ENCODE peak calls at places on chromosomes 5 and 9, in nine cellular contexts. N, B, M, R, Y, L, E, O and C are unnamed samples.

GRCh38 chr5:113246371-113246870 is 188.4 kb downstream of the TSSK1B start:
- DNase-seq in L (no peak), Y (no peak), B (no peak), R (no peak), O (no peak), M (no peak), N (peak; percentile 19), E (no peak), C (no peak)

GRCh38 chr5:72355706-72356299 is 35.6 kb downstream of the PTCD2 start:
- DNase-seq in R (no peak), O (peak; percentile 31), L (no peak), E (no peak), M (no peak), N (peak; percentile 69), B (no peak), Y (no peak), C (peak; percentile 20)

GRCh38 chr5:139134906-139135305 is 63.3 kb downstream of the SIL1 start:
- DNase-seq in N (no peak), R (no peak), Y (no peak), L (no peak), E (no peak), O (no peak), M (no peak), B (no peak), C (no peak)

GRCh38 chr5:147688965-147689364 is 93.6 kb downstream of the JAKMIP2 start:
- DNase-seq in E (no peak), L (no peak), B (no peak), Y (no peak), N (peak; percentile 2), M (no peak), R (no peak), O (no peak), C (peak; percentile 51)

GRCh38 chr5:79829260-79829659 is 139.6 kb downstream of the CMYA5 start:
- DNase-seq in E (no peak), Y (no peak), M (no peak), R (no peak), B (no peak), N (peak; percentile 16), O (peak; percentile 43), L (no peak), C (no peak)

GRCh38 chr9:123401879-123402513 is 46.0 kb downstream of the CRB2 start:
- DNase-seq in E (no peak), M (no peak), R (peak; percentile 47), O (peak; percentile 60), B (no peak), L (no peak), Y (no peak), N (peak; percentile 55), C (peak; percentile 15)

GRCh38 chr5:139711852-139712171 is 63.7 kb downstream of the CXXC5 start:
- DNase-seq in E (no peak), B (peak; percentile 29), N (no peak), M (no peak), O (peak; percentile 39), R (peak; percentile 40), L (no peak), Y (no peak), C (no peak)

GRCh38 chr5:156391139-156391538 is 64.2 kb downstream of the SGCD start:
- DNase-seq in R (no peak), L (no peak), E (no peak), M (no peak), Y (no peak), B (no peak), N (no peak), O (no peak), C (no peak)

GRCh38 chr5:1545798-1546355 is 22.1 kb upstream of the LPCAT1 start:
- DNase-seq in O (no peak), N (no peak), Y (no peak), R (peak; percentile 20), M (no peak), E (no peak), B (no peak), L (no peak), C (no peak)

GRCh38 chr5:11560915-11561697 is 343.1 kb downstream of the CTNND2 start:
- DNase-seq in N (no peak), L (no peak), B (no peak), O (no peak), E (no peak), R (no peak), Y (no peak), M (no peak), C (no peak)

GRCh38 chr5:137615171-137615775 is 116.1 kb upstream of the SPOCK1 start:
- DNase-seq in B (no peak), R (no peak), N (no peak), L (no peak), E (no peak), M (peak; percentile 60), Y (no peak), O (no peak), C (no peak)

GRCh38 chr5:108557686-108558085 is 175.8 kb upstream of the FBXL17 start:
- DNase-seq in N (no peak), M (no peak), R (no peak), O (no peak), E (no peak), L (no peak), Y (no peak), B (no peak), C (no peak)

GRCh38 chr9:72844440-72844768 is 108.4 kb downstream of the ALDH1A1 start:
- DNase-seq in N (no peak), R (no peak), E (no peak), B (no peak), L (no peak), M (no peak), O (no peak), Y (no peak), C (no peak)

GRCh38 chr5:42612997-42613396 is 143.6 kb upstream of the CCDC152 start:
- DNase-seq in B (no peak), E (no peak), L (no peak), R (no peak), Y (no peak), N (no peak), M (no peak), O (no peak), C (no peak)

GRCh38 chr9:14645648-14646047 is 47.6 kb downstream of the ZDHHC21 start:
- DNase-seq in E (no peak), N (peak; percentile 61), O (no peak), M (no peak), R (no peak), B (no peak), Y (no peak), L (no peak), C (no peak)

GRCh38 chr5:113204525-113205161 is 228.0 kb downstream of the DCP2 start:
- DNase-seq in L (no peak), R (no peak), N (peak; percentile 43), Y (no peak), M (no peak), B (no peak), E (no peak), O (no peak), C (no peak)

GRCh38 chr5:82513739-82514138 is 235.6 kb upstream of the RPS23 start:
- DNase-seq in Y (no peak), R (no peak), M (no peak), B (no peak), O (no peak), L (no peak), N (no peak), E (no peak), C (no peak)

GRCh38 chr5:98433673-98434072 is 339.8 kb upstream of the RGMB start:
- DNase-seq in E (no peak), M (no peak), Y (no peak), B (no peak), L (no peak), R (no peak), N (no peak), O (no peak), C (no peak)

GRCh38 chr5:89313044-89313443 is 430.1 kb upstream of the MEF2C start:
- DNase-seq in N (peak; percentile 49), L (no peak), O (no peak), E (no peak), Y (no peak), B (no peak), R (peak; percentile 11), M (no peak), C (no peak)

GRCh38 chr5:171340491-171340890 is 31.4 kb downstream of the TLX3 start:
- DNase-seq in Y (no peak), N (no peak), E (no peak), O (no peak), M (no peak), R (no peak), B (no peak), L (no peak), C (no peak)

GRCh38 chr5:1184163-1184470 is 17.3 kb upstream of the SLC6A19 start:
- DNase-seq in R (no peak), E (no peak), L (no peak), N (no peak), B (no peak), M (no peak), Y (no peak), O (no peak), C (no peak)

GRCh38 chr5:116766470-116766947 is 191.9 kb upstream of the SEMA6A start:
- DNase-seq in L (no peak), B (no peak), R (no peak), N (no peak), M (no peak), E (no peak), O (no peak), Y (no peak), C (no peak)

GRCh38 chr5:43401827-43402226 is 10.4 kb downstream of the CCL28 start:
- DNase-seq in L (no peak), Y (no peak), N (peak; percentile 6), O (no peak), B (no peak), E (no peak), R (no peak), M (no peak), C (no peak)

GRCh38 chr5:157387683-157388093 is 72.3 kb upstream of the NIPAL4 start:
- DNase-seq in N (peak; percentile 98), L (no peak), O (no peak), E (no peak), B (no peak), Y (no peak), M (no peak), R (no peak), C (no peak)

GRCh38 chr5:55986931-55987330 is 7.8 kb downstream of the IL6ST start:
- DNase-seq in L (no peak), O (no peak), M (no peak), E (no peak), R (no peak), N (no peak), B (no peak), Y (no peak), C (no peak)

GRCh38 chr5:94689871-94690270 is 71.4 kb downstream of the SLF1 start:
- DNase-seq in E (no peak), M (no peak), L (no peak), B (no peak), N (no peak), R (peak; percentile 2), Y (no peak), O (no peak), C (no peak)

GRCh38 chr5:53256746-53257145 is 147.2 kb upstream of the MOCS2 start:
- DNase-seq in E (no peak), M (no peak), O (no peak), N (peak; percentile 27), L (no peak), R (no peak), B (no peak), Y (no peak), C (no peak)

GRCh38 chr9:74355107-74355506 is 142.0 kb upstream of the RORB start:
- DNase-seq in N (no peak), O (no peak), B (no peak), L (no peak), E (no peak), R (no peak), Y (no peak), M (no peak), C (no peak)

GRCh38 chr5:531749-532315 is 7.6 kb upstream of the SLC9A3 start:
- DNase-seq in N (no peak), E (no peak), B (no peak), Y (no peak), R (no peak), M (no peak), L (no peak), O (no peak), C (no peak)

GRCh38 chr9:87194471-87194870 is 247.2 kb upstream of the GAS1 start:
- DNase-seq in O (no peak), M (no peak), R (no peak), B (no peak), Y (no peak), L (no peak), E (no peak), N (peak; percentile 92), C (no peak)

GRCh38 chr5:109921735-109922395 is 232.1 kb downstream of the MAN2A1 start:
- DNase-seq in M (no peak), Y (peak; percentile 37), B (no peak), O (no peak), L (no peak), N (no peak), R (peak; percentile 48), E (no peak), C (no peak)